ENCODE peak calls at places on chromosomes 7 and 10, in ten cellular contexts. Y is IMR-90, N is transverse colon, X is adrenal gland, Z is tibial artery, C is lung, K is body of pancreas, I is PC-3, M is fibroblast of lung, S is heart left ventricle. Q is an unnamed sample. For H3K27me3, the result is how much of the 10 kb centered on the place peaks cover.

GRCh38 chr10:110426294-110427153 is 71.2 kb upstream of the DUSP5 start:
- DNase-seq in Y (peak), N (no peak), X (peak), Z (no peak), C (no peak), K (peak), I (no peak), M (peak), S (peak), Q (no peak)

GRCh38 chr7:30708983-30709382 is 26.7 kb upstream of the CRHR2 start:
- DNase-seq in Y (no peak), N (no peak), X (no peak), Z (peak), C (no peak), K (peak), I (no peak), M (no peak), S (peak), Q (no peak)

GRCh38 chr10:79149662-79150443 is 81.1 kb downstream of the ZMIZ1 start:
- DNase-seq in Y (peak), N (peak), X (peak), Z (peak), C (peak), K (peak), I (peak), M (peak), S (peak), Q (peak)

GRCh38 chr7:31776616-31777015 is 89.6 kb downstream of the PPP1R17 start:
- DNase-seq in Y (peak), N (no peak), X (no peak), Z (no peak), C (no peak), K (no peak), I (peak), M (peak), S (no peak), Q (peak)

GRCh38 chr10:133079836-133080682 is 7.7 kb upstream of the ADGRA1 start:
- DNase-seq in Y (no peak), N (no peak), X (no peak), Z (no peak), C (no peak), K (no peak), I (no peak), M (no peak), S (no peak), Q (no peak)

GRCh38 chr7:10918093-10918590 is 55.5 kb upstream of the PHF14 start:
- DNase-seq in Y (no peak), N (no peak), X (no peak), Z (no peak), C (no peak), K (no peak), I (no peak), M (no peak), S (no peak), Q (no peak)

GRCh38 chr7:16550671-16551070 is 24.0 kb downstream of the LRRC72 start:
- DNase-seq in Y (no peak), N (no peak), X (no peak), Z (no peak), C (no peak), K (no peak), I (no peak), M (no peak), S (no peak), Q (no peak)

GRCh38 chr10:86372119-86372784 is 5.7 kb upstream of the GRID1 start:
- DNase-seq in Y (no peak), N (no peak), X (no peak), Z (peak), C (no peak), K (no peak), I (no peak), M (no peak), S (no peak), Q (no peak)

GRCh38 chr7:24965831-24966708 is 13.9 kb downstream of the OSBPL3 start:
- DNase-seq in Y (peak), N (peak), X (no peak), Z (peak), C (peak), K (peak), I (peak), M (peak), S (no peak), Q (peak)

GRCh38 chr10:102545997-102546396 is 42.2 kb downstream of the SUFU start:
- DNase-seq in Y (no peak), N (no peak), X (no peak), Z (no peak), C (no peak), K (no peak), I (no peak), M (no peak), S (no peak), Q (no peak)

GRCh38 chr10:17348111-17349008 is 106.0 kb downstream of the ST8SIA6 start:
- DNase-seq in Y (peak), N (peak), X (peak), Z (peak), C (peak), K (peak), I (peak), M (peak), S (peak), Q (peak)

GRCh38 chr7:89308535-89308934 is 513.0 kb upstream of the TEX47 start:
- DNase-seq in Y (no peak), N (no peak), X (no peak), Z (no peak), C (no peak), K (no peak), I (no peak), M (no peak), S (no peak), Q (no peak)

GRCh38 chr10:24951201-24952145 is 933 bp downstream of the PRTFDC1 start:
- DNase-seq in Y (no peak), N (peak), X (peak), Z (no peak), C (no peak), K (peak), I (no peak), M (peak), S (peak), Q (no peak)

GRCh38 chr10:67697646-67698245 is 1.8 kb upstream of the CTNNA3 start:
- DNase-seq in Y (peak), N (no peak), X (peak), Z (no peak), C (no peak), K (peak), I (peak), M (peak), S (peak), Q (peak)

GRCh38 chr10:52855546-52856325 is 83.2 kb upstream of the MBL2 start:
- DNase-seq in Y (no peak), N (no peak), X (no peak), Z (no peak), C (no peak), K (no peak), I (peak), M (no peak), S (no peak), Q (no peak)

GRCh38 chr10:78292987-78293865 is 259.6 kb downstream of the RPS24 start:
- DNase-seq in Y (peak), N (no peak), X (peak), Z (no peak), C (no peak), K (peak), I (no peak), M (peak), S (no peak), Q (no peak)

GRCh38 chr10:114043532-114044250 is at the start of gene ADRB1:
- DNase-seq in Y (peak), N (peak), X (peak), Z (peak), C (peak), K (peak), I (peak), M (peak), S (peak), Q (no peak)

GRCh38 chr7:66374141-66374540 is 169.0 kb downstream of the TPST1 start:
- DNase-seq in Y (peak), N (no peak), X (no peak), Z (no peak), C (no peak), K (no peak), I (no peak), M (peak), S (no peak), Q (no peak)

GRCh38 chr10:113121153-113121552 is 171.1 kb downstream of the TCF7L2 start:
- DNase-seq in Y (no peak), N (no peak), X (no peak), Z (no peak), C (no peak), K (no peak), I (no peak), M (no peak), S (no peak), Q (no peak)

GRCh38 chr10:73576178-73576889 is 14.8 kb downstream of the USP54 start:
- DNase-seq in Y (peak), N (no peak), X (peak), Z (peak), C (no peak), K (peak), I (peak), M (peak), S (peak), Q (no peak)

GRCh38 chr10:18906636-18907035 is 142.0 kb upstream of the MALRD1 start:
- DNase-seq in Y (peak), N (no peak), X (no peak), Z (no peak), C (no peak), K (no peak), I (peak), M (peak), S (no peak), Q (no peak)

GRCh38 chr10:6563075-6563474 is 17.0 kb downstream of the PRKCQ start:
- DNase-seq in Y (no peak), N (no peak), X (no peak), Z (no peak), C (no peak), K (no peak), I (no peak), M (no peak), S (no peak), Q (no peak)

GRCh38 chr7:104328308-104328969 is at the start of gene LHFPL3:
- DNase-seq in Y (no peak), N (no peak), X (no peak), Z (no peak), C (no peak), K (no peak), I (no peak), M (peak), S (no peak), Q (no peak)

GRCh38 chr10:100006241-100006886 is 3.4 kb downstream of the DNMBP start:
- DNase-seq in Y (peak), N (no peak), X (peak), Z (no peak), C (no peak), K (peak), I (peak), M (peak), S (no peak), Q (peak)

GRCh38 chr7:21730399-21730798 is 187.6 kb downstream of the DNAH11 start:
- DNase-seq in Y (no peak), N (no peak), X (no peak), Z (no peak), C (no peak), K (no peak), I (no peak), M (no peak), S (no peak), Q (no peak)

GRCh38 chr10:86756511-86757109 is at the start of gene BMPR1A:
- DNase-seq in Y (peak), N (no peak), X (peak), Z (peak), C (peak), K (peak), I (peak), M (no peak), S (peak), Q (no peak)

GRCh38 chr7:24573554-24574338 is 494 bp downstream of the PALS2 start:
- DNase-seq in Y (peak), N (peak), X (peak), Z (peak), C (peak), K (peak), I (peak), M (peak), S (peak), Q (peak)

GRCh38 chr10:72310636-72311035 is 36.9 kb downstream of the DDIT4 start:
- DNase-seq in Y (peak), N (no peak), X (peak), Z (no peak), C (no peak), K (no peak), I (no peak), M (no peak), S (no peak), Q (no peak)

GRCh38 chr7:114639456-114639855 is 224.8 kb downstream of the FOXP2 start:
- DNase-seq in Y (no peak), N (no peak), X (no peak), Z (no peak), C (no peak), K (no peak), I (no peak), M (no peak), S (no peak), Q (no peak)

GRCh38 chr7:78543976-78544375 is 745.4 kb downstream of the PHTF2 start:
- DNase-seq in Y (no peak), N (no peak), X (no peak), Z (no peak), C (no peak), K (no peak), I (no peak), M (no peak), S (no peak), Q (no peak)

GRCh38 chr10:117216028-117216427 is 18.7 kb downstream of the KCNK18 start:
- DNase-seq in Y (no peak), N (no peak), X (no peak), Z (no peak), C (no peak), K (no peak), I (no peak), M (no peak), S (no peak), Q (no peak)

GRCh38 chr10:130169136-130169888 is 33.1 kb downstream of the GLRX3 start:
- DNase-seq in Y (peak), N (no peak), X (no peak), Z (no peak), C (no peak), K (no peak), I (no peak), M (peak), S (no peak), Q (no peak)

GRCh38 chr7:117090820-117091219 is 137.5 kb downstream of the ST7 start:
- DNase-seq in Y (no peak), N (no peak), X (peak), Z (no peak), C (no peak), K (peak), I (no peak), M (peak), S (no peak), Q (no peak)

GRCh38 chr10:77909021-77909754 is 17.4 kb downstream of the DLG5 start:
- DNase-seq in Y (no peak), N (no peak), X (no peak), Z (no peak), C (no peak), K (no peak), I (no peak), M (no peak), S (no peak), Q (no peak)

GRCh38 chr7:114818501-114818900 is 103.4 kb upstream of the MDFIC start:
- DNase-seq in Y (peak), N (no peak), X (no peak), Z (no peak), C (no peak), K (no peak), I (peak), M (peak), S (no peak), Q (peak)

GRCh38 chr7:41130021-41130420 is 572.9 kb downstream of the INHBA start:
- DNase-seq in Y (no peak), N (no peak), X (no peak), Z (no peak), C (no peak), K (no peak), I (no peak), M (no peak), S (no peak), Q (no peak)

GRCh38 chr10:23557777-23558176 is 118.9 kb downstream of the OTUD1 start:
- DNase-seq in Y (no peak), N (no peak), X (no peak), Z (no peak), C (no peak), K (no peak), I (no peak), M (peak), S (no peak), Q (no peak)

GRCh38 chr10:49254556-49255318 is 44.2 kb upstream of the C10orf71 start:
- DNase-seq in Y (no peak), N (no peak), X (no peak), Z (no peak), C (no peak), K (no peak), I (no peak), M (no peak), S (no peak), Q (no peak)

GRCh38 chr10:62755662-62756653 is 48.6 kb upstream of the ADO start:
- DNase-seq in Y (no peak), N (no peak), X (no peak), Z (no peak), C (no peak), K (no peak), I (no peak), M (no peak), S (no peak), Q (no peak)

GRCh38 chr7:73881352-73882059 is 20.5 kb downstream of the TMEM270 start:
- DNase-seq in Y (no peak), N (peak), X (no peak), Z (no peak), C (no peak), K (no peak), I (no peak), M (no peak), S (peak), Q (no peak)
- H3K27ac ChIP-seq in Y (no peak), N (peak), X (no peak), Z (peak), C (peak), K (no peak), I (no peak), M (no peak), S (peak), Q (no peak)

GRCh38 chr7:33686001-33686591 is 219.2 kb upstream of the BMPER start:
- DNase-seq in Y (no peak), N (no peak), X (no peak), Z (no peak), C (peak), K (no peak), I (no peak), M (no peak), S (no peak), Q (no peak)
- TF ChIP-seq CTCF in Y (no peak), N (no peak), X (no peak), Z (no peak), C (no peak), K (no peak), I (no peak), M (no peak), S (no peak), Q (no peak)

DNA sequence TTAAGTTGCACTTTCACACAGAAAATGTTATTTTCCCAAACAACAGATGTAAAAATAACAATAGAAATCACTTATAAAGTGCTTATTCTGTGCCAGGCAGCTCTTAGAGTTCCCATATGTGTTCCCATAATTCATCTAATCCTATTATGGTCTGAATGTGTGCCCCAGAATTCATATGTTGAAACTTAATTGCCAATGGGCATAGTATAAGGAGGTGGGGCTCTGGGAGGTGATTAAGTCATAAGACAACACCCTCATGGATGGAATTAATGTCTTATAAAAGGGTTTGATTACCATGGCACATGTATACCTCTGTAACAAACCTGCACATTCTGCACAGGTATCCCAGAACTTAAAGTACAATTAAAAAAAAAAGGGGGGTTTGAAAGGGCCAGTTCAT is 92.7 kb downstream of the FZD1 start:
- DNase-seq in Y (no peak), N (no peak), X (no peak), Z (no peak), C (no peak), K (no peak), I (no peak), M (no peak), S (no peak), Q (no peak)
- H3K27me3 ChIP-seq in Y (under half), N (under half), X (under half), Z (under half), C (under half), K (under half), I (under half), M (under half), S (under half), Q (under half)

GRCh38 chr7:92629779-92630178 is 39.6 kb upstream of the FAM133B start:
- DNase-seq in Y (no peak), N (no peak), X (no peak), Z (no peak), C (no peak), K (no peak), I (no peak), M (no peak), S (no peak), Q (no peak)

GRCh38 chr7:92631067-92631829 is 41.1 kb upstream of the FAM133B start:
- DNase-seq in Y (no peak), N (no peak), X (no peak), Z (no peak), C (no peak), K (no peak), I (no peak), M (no peak), S (no peak), Q (no peak)

GRCh38 chr7:92633211-92633906 is 43.2 kb upstream of the FAM133B start:
- DNase-seq in Y (peak), N (no peak), X (peak), Z (peak), C (no peak), K (peak), I (peak), M (peak), S (peak), Q (peak)

GRCh38 chr7:92632791-92633190 is 42.6 kb upstream of the FAM133B start:
- DNase-seq in Y (no peak), N (no peak), X (no peak), Z (no peak), C (no peak), K (no peak), I (no peak), M (no peak), S (no peak), Q (no peak)

GRCh38 chr7:92631830-92632487 is 41.8 kb upstream of the FAM133B start:
- DNase-seq in Y (no peak), N (no peak), X (no peak), Z (no peak), C (no peak), K (no peak), I (no peak), M (no peak), S (no peak), Q (no peak)
- H3K27ac ChIP-seq in Y (no peak), N (peak), X (no peak), Z (no peak), C (no peak), K (no peak), I (no peak), M (no peak), S (no peak), Q (no peak)

GRCh38 chr7:134514663-134515062 is 12.7 kb upstream of the AKR1B10 start:
- DNase-seq in Y (peak), N (peak), X (peak), Z (no peak), C (no peak), K (peak), I (peak), M (peak), S (peak), Q (peak)
- TF ChIP-seq CTCF in Y (peak), N (peak), X (peak), Z (peak), C (peak), K (peak), I (peak), M (peak), S (peak), Q (peak)

GRCh38 chr7:54541941-54542618 is at the start of gene VSTM2A:
- DNase-seq in Y (no peak), N (no peak), X (no peak), Z (no peak), C (no peak), K (no peak), I (no peak), M (peak), S (no peak), Q (no peak)
- H3K27me3 ChIP-seq in Y (under half), N (half or more), X (under half), Z (under half), C (under half), K (under half), I (half or more), M (under half), S (under half), Q (half or more)

GRCh38 chr7:106313966-106314365 is 29.2 kb upstream of the NAMPT start:
- DNase-seq in Y (no peak), N (no peak), X (no peak), Z (no peak), C (no peak), K (no peak), I (no peak), M (no peak), S (no peak), Q (no peak)
- H3K27ac ChIP-seq in Y (no peak), N (no peak), X (no peak), Z (no peak), C (no peak), K (no peak), I (peak), M (no peak), S (no peak), Q (no peak)

GRCh38 chr7:1549357-1550004 is 6.5 kb downstream of the TMEM184A start:
- DNase-seq in Y (no peak), N (no peak), X (no peak), Z (no peak), C (no peak), K (no peak), I (no peak), M (no peak), S (no peak), Q (no peak)
- TF ChIP-seq CTCF in Y (no peak), N (no peak), X (no peak), Z (no peak), C (no peak), K (no peak), I (no peak), M (no peak), S (no peak), Q (no peak)

DNA sequence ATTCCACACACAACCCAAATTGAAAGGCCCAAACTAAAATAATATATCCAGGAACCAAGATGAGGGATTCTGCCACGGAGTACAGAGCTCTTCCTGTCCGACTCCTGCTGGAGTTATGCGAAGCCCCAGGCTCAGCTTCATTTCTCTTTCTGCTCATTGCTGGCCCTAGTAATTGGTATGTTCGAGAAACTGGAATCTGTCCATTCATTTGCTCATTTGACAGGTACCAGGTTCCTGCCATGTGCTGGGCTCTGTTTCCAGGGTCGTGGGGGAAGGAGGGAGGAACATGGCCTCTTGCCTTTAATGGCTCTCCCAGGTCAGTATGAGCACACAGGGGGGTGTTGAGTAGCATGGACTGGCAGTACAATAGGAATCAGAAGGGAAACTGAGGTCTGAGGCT is 179.2 kb upstream of the SHH start:
- DNase-seq in Y (no peak), N (no peak), X (no peak), Z (no peak), C (no peak), K (no peak), I (no peak), M (no peak), S (no peak), Q (no peak)
- H3K27me3 ChIP-seq in Y (under half), N (under half), X (under half), Z (under half), C (under half), K (under half), I (under half), M (under half), S (under half), Q (under half)